ENCODE peak calls at places on chromosome 17, in ten cellular contexts. One of them, this sample, is unnamed.

GRCh38 chr17:38728290-38728831 is 1.8 kb upstream of the CISD3 start:
- DNase-seq in stromal cell of bone marrow: no peak
- DNase-seq in neuronal stem cell: no peak
- DNase-seq in stimulated activated CD8-positive, alpha-beta memory T cell treated with anti-CD3 and anti-CD28 coated beads, Interleukin-2, amount 100 ng/mL, for 1 hour: peak; percentile 48
- DNase-seq in dorsolateral prefrontal cortex: no peak
- DNase-seq in AG10803: no peak
- DNase-seq in fibroblast of villous mesenchyme: no peak
- DNase-seq in brain microvascular endothelial cell: no peak
- DNase-seq in CD4-positive, CD25-positive, alpha-beta regulatory T cell: peak; percentile 57
- DNase-seq in ovary: no peak
- DNase-seq in this sample: peak; percentile 17

GRCh38 chr17:8839410-8839935 is 28.0 kb downstream of the PIK3R6 start:
- DNase-seq in CD4-positive, CD25-positive, alpha-beta regulatory T cell: no peak
- DNase-seq in brain microvascular endothelial cell: no peak
- DNase-seq in AG10803: no peak
- DNase-seq in ovary: no peak
- DNase-seq in stimulated activated CD8-positive, alpha-beta memory T cell treated with anti-CD3 and anti-CD28 coated beads, Interleukin-2, amount 100 ng/mL, for 1 hour: no peak
- DNase-seq in fibroblast of villous mesenchyme: no peak
- DNase-seq in stromal cell of bone marrow: no peak
- DNase-seq in dorsolateral prefrontal cortex: no peak
- DNase-seq in neuronal stem cell: no peak
- DNase-seq in this sample: no peak

GRCh38 chr17:1673041-1673790 is 11.5 kb downstream of the PRPF8 start:
- DNase-seq in CD4-positive, CD25-positive, alpha-beta regulatory T cell: no peak
- DNase-seq in neuronal stem cell: no peak
- DNase-seq in stromal cell of bone marrow: no peak
- DNase-seq in brain microvascular endothelial cell: no peak
- DNase-seq in dorsolateral prefrontal cortex: no peak
- DNase-seq in AG10803: no peak
- DNase-seq in fibroblast of villous mesenchyme: no peak
- DNase-seq in stimulated activated CD8-positive, alpha-beta memory T cell treated with anti-CD3 and anti-CD28 coated beads, Interleukin-2, amount 100 ng/mL, for 1 hour: no peak
- DNase-seq in ovary: no peak
- DNase-seq in this sample: no peak

GRCh38 chr17:8488931-8489330 is 53.2 kb downstream of the NDEL1 start:
- DNase-seq in ovary: peak; percentile 48
- DNase-seq in CD4-positive, CD25-positive, alpha-beta regulatory T cell: no peak
- DNase-seq in brain microvascular endothelial cell: peak; percentile 98
- DNase-seq in dorsolateral prefrontal cortex: no peak
- DNase-seq in stromal cell of bone marrow: peak; percentile 93
- DNase-seq in fibroblast of villous mesenchyme: peak; percentile 85
- DNase-seq in stimulated activated CD8-positive, alpha-beta memory T cell treated with anti-CD3 and anti-CD28 coated beads, Interleukin-2, amount 100 ng/mL, for 1 hour: no peak
- DNase-seq in AG10803: peak; percentile 96
- DNase-seq in neuronal stem cell: no peak
- DNase-seq in this sample: no peak

GRCh38 chr17:75504347-75505151 is 10.8 kb downstream of the CASKIN2 start:
- DNase-seq in AG10803: peak; percentile 6
- DNase-seq in CD4-positive, CD25-positive, alpha-beta regulatory T cell: no peak
- DNase-seq in ovary: no peak
- DNase-seq in brain microvascular endothelial cell: no peak
- DNase-seq in fibroblast of villous mesenchyme: no peak
- DNase-seq in neuronal stem cell: no peak
- DNase-seq in stimulated activated CD8-positive, alpha-beta memory T cell treated with anti-CD3 and anti-CD28 coated beads, Interleukin-2, amount 100 ng/mL, for 1 hour: peak; percentile 18
- DNase-seq in stromal cell of bone marrow: no peak
- DNase-seq in dorsolateral prefrontal cortex: no peak
- DNase-seq in this sample: no peak

GRCh38 chr17:58421711-58422110 is 4.4 kb upstream of the RNF43 start:
- DNase-seq in brain microvascular endothelial cell: no peak
- DNase-seq in dorsolateral prefrontal cortex: no peak
- DNase-seq in AG10803: no peak
- DNase-seq in fibroblast of villous mesenchyme: no peak
- DNase-seq in CD4-positive, CD25-positive, alpha-beta regulatory T cell: no peak
- DNase-seq in neuronal stem cell: peak; percentile 37
- DNase-seq in stromal cell of bone marrow: no peak
- DNase-seq in ovary: no peak
- DNase-seq in stimulated activated CD8-positive, alpha-beta memory T cell treated with anti-CD3 and anti-CD28 coated beads, Interleukin-2, amount 100 ng/mL, for 1 hour: no peak
- DNase-seq in this sample: no peak

GRCh38 chr17:38926290-38927070 is 1.1 kb downstream of the LASP1NB start:
- DNase-seq in fibroblast of villous mesenchyme: no peak
- DNase-seq in AG10803: peak; percentile 37
- DNase-seq in CD4-positive, CD25-positive, alpha-beta regulatory T cell: no peak
- DNase-seq in dorsolateral prefrontal cortex: no peak
- DNase-seq in neuronal stem cell: no peak
- DNase-seq in ovary: no peak
- DNase-seq in stimulated activated CD8-positive, alpha-beta memory T cell treated with anti-CD3 and anti-CD28 coated beads, Interleukin-2, amount 100 ng/mL, for 1 hour: no peak
- DNase-seq in stromal cell of bone marrow: no peak
- DNase-seq in brain microvascular endothelial cell: no peak
- DNase-seq in this sample: no peak

GRCh38 chr17:14169287-14169686 is 67.4 kb downstream of the CDRT15 start:
- DNase-seq in dorsolateral prefrontal cortex: no peak
- DNase-seq in fibroblast of villous mesenchyme: no peak
- DNase-seq in neuronal stem cell: no peak
- DNase-seq in brain microvascular endothelial cell: no peak
- DNase-seq in CD4-positive, CD25-positive, alpha-beta regulatory T cell: no peak
- DNase-seq in stimulated activated CD8-positive, alpha-beta memory T cell treated with anti-CD3 and anti-CD28 coated beads, Interleukin-2, amount 100 ng/mL, for 1 hour: no peak
- DNase-seq in ovary: no peak
- DNase-seq in stromal cell of bone marrow: no peak
- DNase-seq in AG10803: no peak
- DNase-seq in this sample: no peak